ENCODE peak calls at places on chromosomes 12 and 14, in six cellular contexts. One of them, this sample, is unnamed.

GRCh38 chr12:85725991-85726390 is 110.2 kb downstream of the RASSF9 start:
- DNase-seq in heart left ventricle: no peak
- DNase-seq in nucleus accumbens: no peak
- DNase-seq in stimulated activated naive CD4-positive, alpha-beta T cell: no peak
- DNase-seq in HCT116: no peak
- DNase-seq in HS-5: no peak
- DNase-seq in this sample: no peak

GRCh38 chr12:104064842-104065441 is 611 bp downstream of the HCFC2 start:
- DNase-seq in HS-5: no peak
- DNase-seq in nucleus accumbens: no peak
- DNase-seq in heart left ventricle: no peak
- DNase-seq in stimulated activated naive CD4-positive, alpha-beta T cell: peak
- DNase-seq in HCT116: no peak
- DNase-seq in this sample: no peak

GRCh38 chr14:72528059-72528950 is 365.6 kb downstream of the DPF3 start:
- DNase-seq in stimulated activated naive CD4-positive, alpha-beta T cell: no peak
- DNase-seq in HS-5: no peak
- DNase-seq in heart left ventricle: no peak
- DNase-seq in nucleus accumbens: no peak
- DNase-seq in HCT116: no peak
- DNase-seq in this sample: no peak

GRCh38 chr12:79983969-79984629 is 49.2 kb upstream of the PPP1R12A start:
- DNase-seq in heart left ventricle: no peak
- DNase-seq in nucleus accumbens: no peak
- DNase-seq in HS-5: peak
- DNase-seq in stimulated activated naive CD4-positive, alpha-beta T cell: no peak
- DNase-seq in HCT116: no peak
- DNase-seq in this sample: peak

GRCh38 chr12:112894128-112894527 is 12.6 kb upstream of the OAS1 start:
- DNase-seq in nucleus accumbens: no peak
- DNase-seq in heart left ventricle: no peak
- DNase-seq in HCT116: no peak
- DNase-seq in HS-5: no peak
- DNase-seq in stimulated activated naive CD4-positive, alpha-beta T cell: no peak
- DNase-seq in this sample: no peak

GRCh38 chr12:52074656-52075408 is 4.7 kb upstream of the SMIM41 start:
- DNase-seq in nucleus accumbens: no peak
- DNase-seq in HCT116: no peak
- DNase-seq in heart left ventricle: no peak
- DNase-seq in stimulated activated naive CD4-positive, alpha-beta T cell: no peak
- DNase-seq in HS-5: no peak
- DNase-seq in this sample: no peak

GRCh38 chr12:75888398-75888797 is 143.2 kb downstream of the PHLDA1 start:
- DNase-seq in stimulated activated naive CD4-positive, alpha-beta T cell: no peak
- DNase-seq in heart left ventricle: no peak
- DNase-seq in HCT116: no peak
- DNase-seq in HS-5: no peak
- DNase-seq in nucleus accumbens: no peak
- DNase-seq in this sample: no peak

GRCh38 chr14:72788972-72789728 is 104.8 kb downstream of the DPF3 start:
- DNase-seq in HCT116: no peak
- DNase-seq in HS-5: no peak
- DNase-seq in nucleus accumbens: no peak
- DNase-seq in stimulated activated naive CD4-positive, alpha-beta T cell: no peak
- DNase-seq in heart left ventricle: no peak
- DNase-seq in this sample: no peak

GRCh38 chr14:96915478-96915877 is 118.3 kb downstream of the VRK1 start:
- DNase-seq in HCT116: no peak
- DNase-seq in stimulated activated naive CD4-positive, alpha-beta T cell: no peak
- DNase-seq in heart left ventricle: no peak
- DNase-seq in nucleus accumbens: no peak
- DNase-seq in HS-5: no peak
- DNase-seq in this sample: no peak

GRCh38 chr14:104841730-104842129 is 23.3 kb upstream of the CEP170B start:
- DNase-seq in HCT116: no peak
- DNase-seq in stimulated activated naive CD4-positive, alpha-beta T cell: no peak
- DNase-seq in nucleus accumbens: no peak
- DNase-seq in HS-5: no peak
- DNase-seq in heart left ventricle: no peak
- DNase-seq in this sample: no peak

GRCh38 chr12:49200882-49201594 is 12.2 kb upstream of the TUBA1A start:
- DNase-seq in stimulated activated naive CD4-positive, alpha-beta T cell: no peak
- DNase-seq in HCT116: peak
- DNase-seq in nucleus accumbens: peak
- DNase-seq in heart left ventricle: no peak
- DNase-seq in HS-5: no peak
- DNase-seq in this sample: no peak

GRCh38 chr14:87409401-87409800 is 583.6 kb downstream of the GALC start:
- DNase-seq in HCT116: no peak
- DNase-seq in HS-5: no peak
- DNase-seq in heart left ventricle: no peak
- DNase-seq in nucleus accumbens: no peak
- DNase-seq in stimulated activated naive CD4-positive, alpha-beta T cell: no peak
- DNase-seq in this sample: no peak

GRCh38 chr12:55515696-55516095 is 23.5 kb downstream of the OR6C68 start:
- DNase-seq in nucleus accumbens: no peak
- DNase-seq in HCT116: no peak
- DNase-seq in HS-5: no peak
- DNase-seq in heart left ventricle: no peak
- DNase-seq in stimulated activated naive CD4-positive, alpha-beta T cell: no peak
- DNase-seq in this sample: no peak

This sample was measured in non-pigmented ciliary epithelial cell.